ENCODE peak calls at places on chromosomes 13 and 19, in eight cellular contexts. One of them, this sample, is unnamed.

GRCh38 chr19:16168465-16169081 is 4.8 kb downstream of the CIB3 start:
- DNase-seq in breast epithelium: no peak
- DNase-seq in T-helper 1 cell: no peak
- DNase-seq in HS-27A: no peak
- DNase-seq in NCI-H2081: no peak
- DNase-seq in left ventricle myocardium inferior: no peak
- DNase-seq in activated CD4-positive, alpha-beta memory T cell treated with anti-CD3 and anti-CD28 coated beads for 36 hours: no peak
- DNase-seq in activated T-cell treated with anti-CD3 and anti-CD28 coated beads, Interleukin-2, amount 50 U/mL, for 72 hours: no peak
- DNase-seq in this sample: peak

GRCh38 chr13:102152790-102153189 is 249.1 kb downstream of the FGF14 start:
- DNase-seq in breast epithelium: no peak
- DNase-seq in T-helper 1 cell: no peak
- DNase-seq in HS-27A: no peak
- DNase-seq in NCI-H2081: no peak
- DNase-seq in left ventricle myocardium inferior: no peak
- DNase-seq in activated CD4-positive, alpha-beta memory T cell treated with anti-CD3 and anti-CD28 coated beads for 36 hours: no peak
- DNase-seq in activated T-cell treated with anti-CD3 and anti-CD28 coated beads, Interleukin-2, amount 50 U/mL, for 72 hours: no peak
- DNase-seq in this sample: no peak

GRCh38 chr13:94065741-94066140 is 413.7 kb downstream of the DCT start:
- DNase-seq in breast epithelium: no peak
- DNase-seq in T-helper 1 cell: no peak
- DNase-seq in HS-27A: no peak
- DNase-seq in NCI-H2081: no peak
- DNase-seq in left ventricle myocardium inferior: no peak
- DNase-seq in activated CD4-positive, alpha-beta memory T cell treated with anti-CD3 and anti-CD28 coated beads for 36 hours: no peak
- DNase-seq in activated T-cell treated with anti-CD3 and anti-CD28 coated beads, Interleukin-2, amount 50 U/mL, for 72 hours: no peak
- DNase-seq in this sample: no peak

GRCh38 chr19:38233740-38234251 is 9.8 kb upstream of the DPF1 start:
- DNase-seq in breast epithelium: peak
- DNase-seq in T-helper 1 cell: peak
- DNase-seq in HS-27A: no peak
- DNase-seq in NCI-H2081: peak
- DNase-seq in left ventricle myocardium inferior: peak
- DNase-seq in activated CD4-positive, alpha-beta memory T cell treated with anti-CD3 and anti-CD28 coated beads for 36 hours: peak
- DNase-seq in activated T-cell treated with anti-CD3 and anti-CD28 coated beads, Interleukin-2, amount 50 U/mL, for 72 hours: peak
- DNase-seq in this sample: peak

GRCh38 chr13:41458187-41458938 is 1.0 kb downstream of the RGCC start:
- DNase-seq in breast epithelium: no peak
- DNase-seq in T-helper 1 cell: no peak
- DNase-seq in HS-27A: no peak
- DNase-seq in NCI-H2081: no peak
- DNase-seq in left ventricle myocardium inferior: peak
- DNase-seq in activated CD4-positive, alpha-beta memory T cell treated with anti-CD3 and anti-CD28 coated beads for 36 hours: peak
- DNase-seq in activated T-cell treated with anti-CD3 and anti-CD28 coated beads, Interleukin-2, amount 50 U/mL, for 72 hours: peak
- DNase-seq in this sample: no peak

GRCh38 chr13:99984463-99985242 is 3.1 kb downstream of the ZIC2 start:
- DNase-seq in breast epithelium: no peak
- DNase-seq in T-helper 1 cell: no peak
- DNase-seq in HS-27A: no peak
- DNase-seq in NCI-H2081: peak
- DNase-seq in left ventricle myocardium inferior: no peak
- DNase-seq in activated CD4-positive, alpha-beta memory T cell treated with anti-CD3 and anti-CD28 coated beads for 36 hours: peak
- DNase-seq in activated T-cell treated with anti-CD3 and anti-CD28 coated beads, Interleukin-2, amount 50 U/mL, for 72 hours: no peak
- DNase-seq in this sample: no peak

GRCh38 chr19:40358773-40359172 is 10.3 kb downstream of the PLD3 start:
- DNase-seq in breast epithelium: no peak
- DNase-seq in T-helper 1 cell: no peak
- DNase-seq in HS-27A: no peak
- DNase-seq in NCI-H2081: no peak
- DNase-seq in left ventricle myocardium inferior: no peak
- DNase-seq in activated CD4-positive, alpha-beta memory T cell treated with anti-CD3 and anti-CD28 coated beads for 36 hours: no peak
- DNase-seq in activated T-cell treated with anti-CD3 and anti-CD28 coated beads, Interleukin-2, amount 50 U/mL, for 72 hours: no peak
- DNase-seq in this sample: no peak

GRCh38 chr13:41075034-41075433 is 13.7 kb downstream of the WBP4 start:
- DNase-seq in breast epithelium: no peak
- DNase-seq in T-helper 1 cell: no peak
- DNase-seq in HS-27A: no peak
- DNase-seq in NCI-H2081: no peak
- DNase-seq in left ventricle myocardium inferior: no peak
- DNase-seq in activated CD4-positive, alpha-beta memory T cell treated with anti-CD3 and anti-CD28 coated beads for 36 hours: no peak
- DNase-seq in activated T-cell treated with anti-CD3 and anti-CD28 coated beads, Interleukin-2, amount 50 U/mL, for 72 hours: no peak
- DNase-seq in this sample: no peak

GRCh38 chr13:106599875-106600797 is 32.2 kb upstream of the ARGLU1 start:
- DNase-seq in breast epithelium: no peak
- DNase-seq in T-helper 1 cell: no peak
- DNase-seq in HS-27A: peak
- DNase-seq in NCI-H2081: no peak
- DNase-seq in left ventricle myocardium inferior: no peak
- DNase-seq in activated CD4-positive, alpha-beta memory T cell treated with anti-CD3 and anti-CD28 coated beads for 36 hours: no peak
- DNase-seq in activated T-cell treated with anti-CD3 and anti-CD28 coated beads, Interleukin-2, amount 50 U/mL, for 72 hours: no peak
- DNase-seq in this sample: no peak

GRCh38 chr19:49987159-49987698 is 26.3 kb upstream of the SIGLEC11 start:
- DNase-seq in breast epithelium: peak
- DNase-seq in T-helper 1 cell: peak
- DNase-seq in HS-27A: peak
- DNase-seq in NCI-H2081: no peak
- DNase-seq in left ventricle myocardium inferior: peak
- DNase-seq in activated CD4-positive, alpha-beta memory T cell treated with anti-CD3 and anti-CD28 coated beads for 36 hours: peak
- DNase-seq in activated T-cell treated with anti-CD3 and anti-CD28 coated beads, Interleukin-2, amount 50 U/mL, for 72 hours: peak
- DNase-seq in this sample: peak

GRCh38 chr13:49530452-49530851 is 34.7 kb downstream of the PHF11 start:
- DNase-seq in breast epithelium: no peak
- DNase-seq in T-helper 1 cell: no peak
- DNase-seq in HS-27A: no peak
- DNase-seq in NCI-H2081: no peak
- DNase-seq in left ventricle myocardium inferior: no peak
- DNase-seq in activated CD4-positive, alpha-beta memory T cell treated with anti-CD3 and anti-CD28 coated beads for 36 hours: no peak
- DNase-seq in activated T-cell treated with anti-CD3 and anti-CD28 coated beads, Interleukin-2, amount 50 U/mL, for 72 hours: no peak
- DNase-seq in this sample: no peak

GRCh38 chr13:64928704-64929499 is 2301.2 kb downstream of the PCDH9 start:
- DNase-seq in breast epithelium: no peak
- DNase-seq in T-helper 1 cell: no peak
- DNase-seq in HS-27A: peak
- DNase-seq in NCI-H2081: no peak
- DNase-seq in left ventricle myocardium inferior: no peak
- DNase-seq in activated CD4-positive, alpha-beta memory T cell treated with anti-CD3 and anti-CD28 coated beads for 36 hours: no peak
- DNase-seq in activated T-cell treated with anti-CD3 and anti-CD28 coated beads, Interleukin-2, amount 50 U/mL, for 72 hours: no peak
- DNase-seq in this sample: no peak

GRCh38 chr13:46640843-46641242 is 87.9 kb downstream of the LRCH1 start:
- DNase-seq in breast epithelium: no peak
- DNase-seq in T-helper 1 cell: no peak
- DNase-seq in HS-27A: no peak
- DNase-seq in NCI-H2081: no peak
- DNase-seq in left ventricle myocardium inferior: no peak
- DNase-seq in activated CD4-positive, alpha-beta memory T cell treated with anti-CD3 and anti-CD28 coated beads for 36 hours: no peak
- DNase-seq in activated T-cell treated with anti-CD3 and anti-CD28 coated beads, Interleukin-2, amount 50 U/mL, for 72 hours: no peak
- DNase-seq in this sample: no peak

GRCh38 chr19:17314007-17314589 is 4.7 kb downstream of the DDA1 start:
- DNase-seq in breast epithelium: no peak
- DNase-seq in T-helper 1 cell: no peak
- DNase-seq in HS-27A: no peak
- DNase-seq in NCI-H2081: no peak
- DNase-seq in left ventricle myocardium inferior: no peak
- DNase-seq in activated CD4-positive, alpha-beta memory T cell treated with anti-CD3 and anti-CD28 coated beads for 36 hours: no peak
- DNase-seq in activated T-cell treated with anti-CD3 and anti-CD28 coated beads, Interleukin-2, amount 50 U/mL, for 72 hours: no peak
- DNase-seq in this sample: no peak

GRCh38 chr13:32426191-32426980 is 1.5 kb downstream of the N4BP2L1 start:
- DNase-seq in breast epithelium: no peak
- DNase-seq in T-helper 1 cell: no peak
- DNase-seq in HS-27A: no peak
- DNase-seq in NCI-H2081: no peak
- DNase-seq in left ventricle myocardium inferior: no peak
- DNase-seq in activated CD4-positive, alpha-beta memory T cell treated with anti-CD3 and anti-CD28 coated beads for 36 hours: peak
- DNase-seq in activated T-cell treated with anti-CD3 and anti-CD28 coated beads, Interleukin-2, amount 50 U/mL, for 72 hours: peak
- DNase-seq in this sample: peak

GRCh38 chr13:95335667-95336066 is 34.4 kb upstream of the ABCC4 start:
- DNase-seq in breast epithelium: no peak
- DNase-seq in T-helper 1 cell: no peak
- DNase-seq in HS-27A: peak
- DNase-seq in NCI-H2081: no peak
- DNase-seq in left ventricle myocardium inferior: no peak
- DNase-seq in activated CD4-positive, alpha-beta memory T cell treated with anti-CD3 and anti-CD28 coated beads for 36 hours: no peak
- DNase-seq in activated T-cell treated with anti-CD3 and anti-CD28 coated beads, Interleukin-2, amount 50 U/mL, for 72 hours: no peak
- DNase-seq in this sample: no peak

GRCh38 chr13:29810898-29811297 is 39.5 kb downstream of the UBL3 start:
- DNase-seq in breast epithelium: no peak
- DNase-seq in T-helper 1 cell: no peak
- DNase-seq in HS-27A: no peak
- DNase-seq in NCI-H2081: no peak
- DNase-seq in left ventricle myocardium inferior: no peak
- DNase-seq in activated CD4-positive, alpha-beta memory T cell treated with anti-CD3 and anti-CD28 coated beads for 36 hours: no peak
- DNase-seq in activated T-cell treated with anti-CD3 and anti-CD28 coated beads, Interleukin-2, amount 50 U/mL, for 72 hours: no peak
- DNase-seq in this sample: no peak

GRCh38 chr19:3785464-3785937 is 680 bp downstream of the MATK start:
- DNase-seq in breast epithelium: no peak
- DNase-seq in T-helper 1 cell: no peak
- DNase-seq in HS-27A: no peak
- DNase-seq in NCI-H2081: peak
- DNase-seq in left ventricle myocardium inferior: no peak
- DNase-seq in activated CD4-positive, alpha-beta memory T cell treated with anti-CD3 and anti-CD28 coated beads for 36 hours: peak
- DNase-seq in activated T-cell treated with anti-CD3 and anti-CD28 coated beads, Interleukin-2, amount 50 U/mL, for 72 hours: peak
- DNase-seq in this sample: no peak